ENCODE peak calls at places on chromosomes 5 and 9, in eight cellular contexts. A is A549; H is psoas muscle; L is right atrium auricular region; Z is naive thymus-derived CD4-positive, alpha-beta T cell; K is CD8-positive, alpha-beta memory T cell; B is PC-3; C is suprapubic skin. U is an unnamed sample. For H3K4me1, the result is how much of the 10 kb centered on the place peaks cover.

GRCh38 chr5:165328856-165329255 is 1823.4 kb downstream of the MAT2B start:
- DNase-seq in A (no peak), H (no peak), B (no peak), L (no peak), C (no peak), K (no peak), Z (no peak), U (no peak)

GRCh38 chr5:180284161-180284560 is 7.7 kb downstream of the MAPK9 start:
- DNase-seq in Z (no peak), A (no peak), B (no peak), L (no peak), K (no peak), H (no peak), C (no peak), U (no peak)

GRCh38 chr9:129373361-129373760 is 195.3 kb upstream of the IER5L start:
- DNase-seq in K (no peak), Z (no peak), H (no peak), A (no peak), C (peak), B (no peak), L (no peak), U (no peak)

GRCh38 chr9:122661416-122661815 is at the start of gene OR1L1:
- DNase-seq in C (no peak), A (no peak), H (no peak), K (no peak), L (no peak), B (no peak), Z (no peak), U (no peak)

GRCh38 chr9:106888992-106889631 is 26.1 kb downstream of the ZNF462 start:
- DNase-seq in K (no peak), Z (no peak), H (no peak), C (no peak), A (no peak), B (no peak), L (no peak), U (no peak)

GRCh38 chr5:169988947-169989346 is 8.7 kb upstream of the INSYN2B start:
- DNase-seq in C (no peak), A (peak), L (no peak), H (no peak), Z (no peak), K (no peak), B (peak), U (no peak)

GRCh38 chr5:15615859-15616258 is 115.9 kb downstream of the FBXL7 start:
- DNase-seq in C (no peak), K (no peak), B (no peak), Z (no peak), L (no peak), H (no peak), A (no peak), U (no peak)

GRCh38 chr5:124662261-124662781 is 84.1 kb downstream of the ZNF608 start:
- DNase-seq in H (no peak), B (no peak), C (no peak), K (no peak), Z (no peak), A (peak), L (no peak), U (no peak)

GRCh38 chr5:148186248-148187003 is 16.4 kb upstream of the SPINK6 start:
- DNase-seq in A (no peak), C (no peak), B (peak), K (no peak), L (no peak), Z (no peak), H (no peak), U (no peak)

DNA sequence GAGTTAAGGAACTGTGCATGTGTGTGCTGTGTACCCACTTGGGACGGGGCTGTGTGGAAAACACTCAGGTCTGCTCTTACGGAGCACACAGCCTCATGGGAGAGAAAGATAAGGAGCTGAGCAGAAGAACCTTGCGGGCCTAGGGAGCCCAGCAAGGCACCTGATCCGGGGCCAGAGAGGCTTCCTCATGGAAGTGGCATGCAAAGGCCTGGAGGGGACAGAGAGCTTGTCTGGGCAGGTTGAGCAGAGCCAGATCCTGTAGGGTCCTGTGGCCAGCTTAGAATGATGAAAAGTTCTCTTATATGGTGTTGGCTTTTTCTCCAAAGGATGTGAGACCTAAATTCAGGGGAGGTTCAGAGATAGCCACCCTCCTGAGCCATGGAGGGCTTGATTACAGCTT is 45.2 kb downstream of the NEK6 start:
- DNase-seq in A (no peak), Z (no peak), H (no peak), K (no peak), B (no peak), L (no peak), C (no peak), U (no peak)
- H3K4me1 ChIP-seq in A (half or more), Z (under half), H (under half), K (under half), B (under half), L (under half), C (under half), U (under half)

GRCh38 chr9:72978724-72979123 is 25.9 kb upstream of the ALDH1A1 start:
- DNase-seq in Z (no peak), H (no peak), K (no peak), B (peak), L (no peak), A (no peak), C (no peak), U (no peak)
- H3K4me3 ChIP-seq in Z (no peak), H (no peak), K (no peak), B (no peak), L (no peak), A (no peak), C (no peak), U (no peak)

GRCh38 chr9:127963359-127964064 is 17.3 kb downstream of the EEIG1 start:
- DNase-seq in C (peak), L (no peak), A (no peak), B (no peak), H (no peak), Z (no peak), K (no peak), U (no peak)
- H3K4me1 ChIP-seq in C (half or more), L (half or more), A (half or more), B (under half), H (half or more), Z (half or more), K (half or more), U (half or more)

GRCh38 chr9:92142329-92142728 is 27.1 kb upstream of the SPTLC1 start:
- DNase-seq in Z (no peak), L (peak), A (no peak), K (no peak), H (no peak), C (no peak), B (no peak), U (no peak)

GRCh38 chr9:92147854-92148184 is 32.6 kb upstream of the SPTLC1 start:
- DNase-seq in H (no peak), Z (no peak), A (no peak), B (no peak), K (no peak), L (no peak), C (no peak), U (no peak)

GRCh38 chr9:92147030-92147853 is 32.0 kb upstream of the SPTLC1 start:
- DNase-seq in K (no peak), A (peak), B (peak), C (no peak), Z (no peak), L (peak), H (peak), U (no peak)

GRCh38 chr9:92141144-92142129 is 26.2 kb upstream of the SPTLC1 start:
- DNase-seq in C (no peak), H (peak), K (no peak), L (peak), A (no peak), B (peak), Z (no peak), U (no peak)

GRCh38 chr9:92146610-92147009 is 31.4 kb upstream of the SPTLC1 start:
- DNase-seq in B (no peak), L (no peak), A (no peak), Z (no peak), C (no peak), H (peak), K (no peak), U (no peak)
- H3K4me3 ChIP-seq in B (peak), L (no peak), A (no peak), Z (no peak), C (peak), H (no peak), K (no peak), U (no peak)